ENCODE peak calls at places on chromosomes 16 and 17, in six cellular contexts. One of them, this sample, is unnamed.

GRCh38 chr17:48639136-48639535 is 13.0 kb upstream of the HOXB9 start:
- DNase-seq in IMR-90: no peak
- DNase-seq in H1: no peak
- DNase-seq in H9: no peak
- DNase-seq in neuronal stem cell: no peak
- DNase-seq in mesenchymal stem cell: no peak
- DNase-seq in this sample: no peak

GRCh38 chr17:57016764-57017116 is 38.8 kb downstream of the SCPEP1 start:
- DNase-seq in IMR-90: peak
- DNase-seq in H1: no peak
- DNase-seq in H9: no peak
- DNase-seq in neuronal stem cell: no peak
- DNase-seq in mesenchymal stem cell: peak
- DNase-seq in this sample: peak

GRCh38 chr17:31078290-31078689 is 16.5 kb upstream of the NF1 start:
- DNase-seq in IMR-90: peak
- DNase-seq in H1: no peak
- DNase-seq in H9: no peak
- DNase-seq in neuronal stem cell: no peak
- DNase-seq in mesenchymal stem cell: no peak
- DNase-seq in this sample: no peak

GRCh38 chr17:74471341-74471740 is 4.9 kb downstream of the CD300A start:
- DNase-seq in IMR-90: no peak
- DNase-seq in H1: no peak
- DNase-seq in H9: no peak
- DNase-seq in neuronal stem cell: no peak
- DNase-seq in mesenchymal stem cell: no peak
- DNase-seq in this sample: no peak

GRCh38 chr17:47889734-47890529 is 6.1 kb upstream of the SP2 start:
- DNase-seq in IMR-90: peak
- DNase-seq in H1: peak
- DNase-seq in H9: peak
- DNase-seq in neuronal stem cell: peak
- DNase-seq in mesenchymal stem cell: peak
- DNase-seq in this sample: peak

GRCh38 chr16:30063893-30064745 is 1.4 kb upstream of the ALDOA start:
- DNase-seq in IMR-90: peak
- DNase-seq in H1: no peak
- DNase-seq in H9: peak
- DNase-seq in neuronal stem cell: no peak
- DNase-seq in mesenchymal stem cell: peak
- DNase-seq in this sample: no peak

GRCh38 chr17:19492140-19492539 is 41.5 kb upstream of the SLC47A1 start:
- DNase-seq in IMR-90: no peak
- DNase-seq in H1: no peak
- DNase-seq in H9: peak
- DNase-seq in neuronal stem cell: no peak
- DNase-seq in mesenchymal stem cell: no peak
- DNase-seq in this sample: no peak

GRCh38 chr17:67272312-67273050 is 27.5 kb upstream of the HELZ start:
- DNase-seq in IMR-90: no peak
- DNase-seq in H1: no peak
- DNase-seq in H9: peak
- DNase-seq in neuronal stem cell: no peak
- DNase-seq in mesenchymal stem cell: no peak
- DNase-seq in this sample: no peak

GRCh38 chr17:57552114-57552601 is 192.9 kb downstream of the CCDC182 start:
- DNase-seq in IMR-90: no peak
- DNase-seq in H1: no peak
- DNase-seq in H9: peak
- DNase-seq in neuronal stem cell: no peak
- DNase-seq in mesenchymal stem cell: peak
- DNase-seq in this sample: no peak

GRCh38 chr17:63960430-63960829 is 12.3 kb downstream of the SCN4A start:
- DNase-seq in IMR-90: no peak
- DNase-seq in H1: no peak
- DNase-seq in H9: peak
- DNase-seq in neuronal stem cell: no peak
- DNase-seq in mesenchymal stem cell: no peak
- DNase-seq in this sample: no peak

GRCh38 chr17:16281351-16281750 is 64.3 kb downstream of the PIGL start:
- DNase-seq in IMR-90: peak
- DNase-seq in H1: no peak
- DNase-seq in H9: no peak
- DNase-seq in neuronal stem cell: no peak
- DNase-seq in mesenchymal stem cell: peak
- DNase-seq in this sample: peak

GRCh38 chr16:81940781-81941560 is 70.3 kb downstream of the SDR42E1 start:
- DNase-seq in IMR-90: peak
- DNase-seq in H1: no peak
- DNase-seq in H9: no peak
- DNase-seq in neuronal stem cell: no peak
- DNase-seq in mesenchymal stem cell: peak
- DNase-seq in this sample: no peak

GRCh38 chr17:40564883-40565744 is at the start of gene CCR7:
- DNase-seq in IMR-90: no peak
- DNase-seq in H1: no peak
- DNase-seq in H9: peak
- DNase-seq in neuronal stem cell: no peak
- DNase-seq in mesenchymal stem cell: no peak
- DNase-seq in this sample: no peak

GRCh38 chr16:48169896-48170295 is 14.1 kb upstream of the ABCC12 start:
- DNase-seq in IMR-90: no peak
- DNase-seq in H1: no peak
- DNase-seq in H9: no peak
- DNase-seq in neuronal stem cell: no peak
- DNase-seq in mesenchymal stem cell: no peak
- DNase-seq in this sample: no peak

GRCh38 chr16:58290861-58291260 is 4.0 kb downstream of the PRSS54 start:
- DNase-seq in IMR-90: no peak
- DNase-seq in H1: no peak
- DNase-seq in H9: no peak
- DNase-seq in neuronal stem cell: no peak
- DNase-seq in mesenchymal stem cell: no peak
- DNase-seq in this sample: no peak

GRCh38 chr17:82234211-82235055 is 5.6 kb downstream of the SLC16A3 start:
- DNase-seq in IMR-90: no peak
- DNase-seq in H1: no peak
- DNase-seq in H9: no peak
- DNase-seq in neuronal stem cell: no peak
- DNase-seq in mesenchymal stem cell: no peak
- DNase-seq in this sample: no peak

GRCh38 chr17:19376799-19377198 is 1.5 kb upstream of the MAPK7 start:
- DNase-seq in IMR-90: no peak
- DNase-seq in H1: no peak
- DNase-seq in H9: no peak
- DNase-seq in neuronal stem cell: no peak
- DNase-seq in mesenchymal stem cell: no peak
- DNase-seq in this sample: peak

GRCh38 chr17:52140601-52141000 is 17.9 kb downstream of the CA10 start:
- DNase-seq in IMR-90: no peak
- DNase-seq in H1: no peak
- DNase-seq in H9: no peak
- DNase-seq in neuronal stem cell: no peak
- DNase-seq in mesenchymal stem cell: no peak
- DNase-seq in this sample: no peak

GRCh38 chr16:24758373-24758772 is 28.9 kb downstream of the TNRC6A start:
- DNase-seq in IMR-90: peak
- DNase-seq in H1: no peak
- DNase-seq in H9: no peak
- DNase-seq in neuronal stem cell: no peak
- DNase-seq in mesenchymal stem cell: no peak
- DNase-seq in this sample: no peak

GRCh38 chr17:33927732-33928133 is 327.4 kb upstream of the CCL2 start:
- DNase-seq in IMR-90: peak
- DNase-seq in H1: no peak
- DNase-seq in H9: no peak
- DNase-seq in neuronal stem cell: no peak
- DNase-seq in mesenchymal stem cell: no peak
- DNase-seq in this sample: no peak

GRCh38 chr17:68709461-68709860 is 108.3 kb upstream of the FAM20A start:
- DNase-seq in IMR-90: no peak
- DNase-seq in H1: no peak
- DNase-seq in H9: no peak
- DNase-seq in neuronal stem cell: no peak
- DNase-seq in mesenchymal stem cell: no peak
- DNase-seq in this sample: no peak

GRCh38 chr17:68710976-68711375 is 109.8 kb upstream of the FAM20A start:
- DNase-seq in IMR-90: no peak
- DNase-seq in H1: no peak
- DNase-seq in H9: no peak
- DNase-seq in neuronal stem cell: no peak
- DNase-seq in mesenchymal stem cell: peak
- DNase-seq in this sample: no peak

GRCh38 chr17:68711858-68712257 is 110.7 kb upstream of the FAM20A start:
- DNase-seq in IMR-90: peak
- DNase-seq in H1: no peak
- DNase-seq in H9: no peak
- DNase-seq in neuronal stem cell: no peak
- DNase-seq in mesenchymal stem cell: peak
- DNase-seq in this sample: no peak

GRCh38 chr17:68707032-68707431 is 105.9 kb upstream of the FAM20A start:
- DNase-seq in IMR-90: peak
- DNase-seq in H1: no peak
- DNase-seq in H9: no peak
- DNase-seq in neuronal stem cell: no peak
- DNase-seq in mesenchymal stem cell: peak
- DNase-seq in this sample: no peak

GRCh38 chr17:68709995-68710780 is 109.0 kb upstream of the FAM20A start:
- DNase-seq in IMR-90: peak
- DNase-seq in H1: no peak
- DNase-seq in H9: no peak
- DNase-seq in neuronal stem cell: no peak
- DNase-seq in mesenchymal stem cell: peak
- DNase-seq in this sample: peak
- H3K14ac ChIP-seq in IMR-90: no peak
- H3K14ac ChIP-seq in H1: no peak
- H3K14ac ChIP-seq in H9: no peak
- H3K14ac ChIP-seq in neuronal stem cell: no peak
- H3K14ac ChIP-seq in mesenchymal stem cell: no peak
- H3K14ac ChIP-seq in this sample: no peak

DNA sequence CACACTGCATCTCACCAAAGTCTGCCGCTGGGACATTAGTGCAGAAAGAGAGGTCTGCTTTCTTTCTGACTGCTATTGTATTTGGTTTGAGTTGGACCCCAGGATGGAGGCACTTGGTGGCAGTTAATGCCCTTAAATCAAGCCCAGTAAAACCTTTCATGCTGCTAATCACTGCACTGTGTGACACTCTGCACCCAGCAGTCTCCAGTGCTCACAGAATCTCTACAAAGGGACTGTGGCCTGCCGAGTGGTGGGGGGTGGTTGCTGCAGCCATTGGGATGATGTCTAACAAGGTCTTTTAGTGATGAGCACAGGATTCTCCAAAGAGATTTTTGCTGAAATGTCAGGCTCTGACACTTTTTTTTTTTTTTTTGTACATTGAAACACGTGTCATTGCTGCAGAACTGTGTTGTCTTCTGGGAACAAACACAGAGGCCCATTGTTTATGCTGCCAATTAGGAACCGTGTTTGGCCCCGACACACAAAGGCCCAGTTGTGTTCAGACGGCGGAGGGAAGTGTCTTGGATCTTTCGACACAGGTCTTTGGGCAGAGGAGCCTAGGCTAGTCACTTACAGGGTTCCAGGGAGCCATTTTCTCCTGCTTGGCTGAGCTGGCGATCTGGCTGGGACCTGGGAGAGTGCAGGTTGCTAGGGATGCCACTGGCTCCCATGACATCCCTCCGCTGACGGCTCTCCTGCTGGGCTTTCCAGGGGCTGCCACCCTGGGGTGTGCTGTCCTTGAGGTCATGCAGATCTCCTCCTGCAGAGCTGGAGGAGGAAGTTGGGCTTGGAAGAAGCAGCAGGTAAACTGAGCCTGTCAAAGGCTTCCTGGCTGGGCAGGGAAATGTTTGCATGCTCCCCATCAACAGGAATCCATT is 16.2 kb upstream of the TNRC6C start:
- DNase-seq in IMR-90: no peak
- DNase-seq in H1: no peak
- DNase-seq in H9: no peak
- DNase-seq in neuronal stem cell: no peak
- DNase-seq in mesenchymal stem cell: no peak
- DNase-seq in this sample: no peak
- H3K14ac ChIP-seq in IMR-90: no peak
- H3K14ac ChIP-seq in H1: no peak
- H3K14ac ChIP-seq in H9: no peak
- H3K14ac ChIP-seq in neuronal stem cell: peak
- H3K14ac ChIP-seq in mesenchymal stem cell: no peak
- H3K14ac ChIP-seq in this sample: no peak

GRCh38 chr16:76900285-76901263 is 290.4 kb upstream of the MON1B start:
- DNase-seq in IMR-90: no peak
- DNase-seq in H1: no peak
- DNase-seq in H9: no peak
- DNase-seq in neuronal stem cell: no peak
- DNase-seq in mesenchymal stem cell: no peak
- DNase-seq in this sample: no peak

GRCh38 chr16:76897816-76898215 is 293.2 kb upstream of the MON1B start:
- DNase-seq in IMR-90: no peak
- DNase-seq in H1: no peak
- DNase-seq in H9: no peak
- DNase-seq in neuronal stem cell: no peak
- DNase-seq in mesenchymal stem cell: no peak
- DNase-seq in this sample: peak

GRCh38 chr16:76899767-76900166 is 291.2 kb upstream of the MON1B start:
- DNase-seq in IMR-90: no peak
- DNase-seq in H1: no peak
- DNase-seq in H9: no peak
- DNase-seq in neuronal stem cell: no peak
- DNase-seq in mesenchymal stem cell: no peak
- DNase-seq in this sample: no peak
- H3K14ac ChIP-seq in IMR-90: no peak
- H3K14ac ChIP-seq in H1: no peak
- H3K14ac ChIP-seq in H9: no peak
- H3K14ac ChIP-seq in neuronal stem cell: no peak
- H3K14ac ChIP-seq in mesenchymal stem cell: no peak
- H3K14ac ChIP-seq in this sample: no peak

GRCh38 chr16:63737633-63738032 is 1384.2 kb downstream of the CDH11 start:
- DNase-seq in IMR-90: no peak
- DNase-seq in H1: no peak
- DNase-seq in H9: no peak
- DNase-seq in neuronal stem cell: no peak
- DNase-seq in mesenchymal stem cell: peak
- DNase-seq in this sample: no peak

GRCh38 chr16:63745456-63745855 is 1376.4 kb downstream of the CDH11 start:
- DNase-seq in IMR-90: no peak
- DNase-seq in H1: no peak
- DNase-seq in H9: no peak
- DNase-seq in neuronal stem cell: no peak
- DNase-seq in mesenchymal stem cell: no peak
- DNase-seq in this sample: no peak

GRCh38 chr16:63744077-63744874 is 1377.6 kb downstream of the CDH11 start:
- DNase-seq in IMR-90: no peak
- DNase-seq in H1: no peak
- DNase-seq in H9: no peak
- DNase-seq in neuronal stem cell: no peak
- DNase-seq in mesenchymal stem cell: no peak
- DNase-seq in this sample: no peak

DNA sequence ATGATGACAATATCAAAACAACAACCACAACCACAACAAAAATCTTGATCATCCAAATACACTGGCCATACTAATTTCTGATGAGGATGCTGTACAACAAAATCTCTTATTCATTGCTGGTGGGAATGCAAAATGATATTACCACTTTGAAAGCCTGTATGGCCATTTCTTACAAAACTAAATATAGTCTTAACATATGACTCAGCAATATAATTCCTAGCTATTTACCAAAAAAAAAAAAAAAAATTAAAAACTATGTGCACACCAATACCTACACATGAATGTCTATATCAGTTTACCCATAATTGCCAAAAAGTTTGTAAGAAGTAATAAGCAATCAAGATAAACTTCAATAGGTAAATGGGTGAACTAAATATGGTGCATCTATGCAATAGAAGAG is 1379.7 kb downstream of the CDH11 start:
- DNase-seq in IMR-90: no peak
- DNase-seq in H1: no peak
- DNase-seq in H9: no peak
- DNase-seq in neuronal stem cell: no peak
- DNase-seq in mesenchymal stem cell: no peak
- DNase-seq in this sample: no peak
- H3K14ac ChIP-seq in IMR-90: no peak
- H3K14ac ChIP-seq in H1: no peak
- H3K14ac ChIP-seq in H9: no peak
- H3K14ac ChIP-seq in neuronal stem cell: no peak
- H3K14ac ChIP-seq in mesenchymal stem cell: no peak
- H3K14ac ChIP-seq in this sample: no peak